ENCODE peak calls at places on chromosomes 16 and 17, in four cellular contexts. O is GM12878, C is H1, U is HepG2. H is an unnamed sample.

GRCh38 chr17:34361478-34362061 is 1.5 kb downstream of the CCL1 start:
- DNase-seq in O (no peak), C (peak; percentile 85), U (peak; percentile 78), H (peak; percentile 85)

GRCh38 chr16:89031715-89032659 is 55.0 kb upstream of the CBFA2T3 start:
- DNase-seq in O (peak; percentile 71), C (no peak), U (no peak), H (no peak)

GRCh38 chr17:3966720-3967363 is 2.6 kb upstream of the ATP2A3 start:
- DNase-seq in O (no peak), C (no peak), U (peak; percentile 20), H (no peak)

GRCh38 chr17:77724876-77725615 is 233.5 kb upstream of the TNRC6C start:
- DNase-seq in O (peak; percentile 25), C (no peak), U (no peak), H (no peak)

GRCh38 chr17:68248199-68248825 is 469 bp downstream of the AMZ2 start:
- DNase-seq in O (no peak), C (no peak), U (no peak), H (no peak)

GRCh38 chr17:29163563-29163962 is 16.6 kb downstream of the MYO18A start:
- DNase-seq in O (no peak), C (no peak), U (no peak), H (no peak)

GRCh38 chr17:3892095-3892998 is 506 bp downstream of the CAMKK1 start:
- DNase-seq in O (no peak), C (no peak), U (peak; percentile 19), H (no peak)

GRCh38 chr16:22366889-22367288 is 7.5 kb downstream of the CDR2 start:
- DNase-seq in O (no peak), C (no peak), U (no peak), H (no peak)

GRCh38 chr17:15298176-15298575 is 33.0 kb upstream of the PMP22 start:
- DNase-seq in O (no peak), C (no peak), U (no peak), H (no peak)

GRCh38 chr16:85916141-85916890 is 17.4 kb downstream of the IRF8 start:
- DNase-seq in O (no peak), C (no peak), U (peak; percentile 62), H (no peak)

GRCh38 chr17:50918071-50918932 is 52.1 kb upstream of the TOB1 start:
- DNase-seq in O (no peak), C (no peak), U (no peak), H (no peak)
- H3K4me1 ChIP-seq in O (peaks cover 20% of the 10 kb centered on the region), C (peaks cover 48% of the 10 kb centered on the region), U (peaks cover 95% of the 10 kb centered on the region), H (peaks cover 35% of the 10 kb centered on the region)

DNA sequence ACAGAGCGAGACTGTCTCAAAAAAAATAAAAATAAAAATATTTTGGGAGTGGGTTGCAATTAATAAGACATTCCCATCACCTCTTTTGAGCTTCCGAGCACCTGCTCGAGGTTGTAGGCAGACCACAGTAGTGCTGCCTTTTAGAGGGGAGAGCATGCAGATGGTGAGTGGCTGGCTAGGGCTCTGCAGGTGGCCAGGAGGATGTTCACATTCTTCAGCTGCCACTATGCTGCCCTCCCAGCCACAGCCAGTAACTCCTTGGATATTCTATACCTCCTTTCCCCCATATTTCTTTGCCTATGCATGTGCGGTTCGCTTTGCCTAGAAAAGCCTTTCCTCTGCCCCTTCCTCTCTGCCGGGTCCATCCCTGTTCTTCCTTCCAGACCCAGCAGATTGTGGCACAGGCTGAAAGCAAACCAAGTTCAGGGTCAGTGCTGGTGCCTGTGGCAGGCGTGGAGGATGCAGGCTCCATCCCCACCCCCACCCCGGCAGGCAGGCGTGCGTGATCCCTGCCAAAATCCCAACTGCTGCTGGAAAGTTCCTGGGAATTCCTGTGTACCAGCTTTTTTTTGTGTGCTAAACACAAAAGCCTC is 33.9 kb upstream of the CMIP start:
- DNase-seq in O (no peak), C (no peak), U (no peak), H (no peak)
- TF ChIP-seq SUZ12 in O (no peak), C (no peak), U (no peak), H (no peak)

DNA sequence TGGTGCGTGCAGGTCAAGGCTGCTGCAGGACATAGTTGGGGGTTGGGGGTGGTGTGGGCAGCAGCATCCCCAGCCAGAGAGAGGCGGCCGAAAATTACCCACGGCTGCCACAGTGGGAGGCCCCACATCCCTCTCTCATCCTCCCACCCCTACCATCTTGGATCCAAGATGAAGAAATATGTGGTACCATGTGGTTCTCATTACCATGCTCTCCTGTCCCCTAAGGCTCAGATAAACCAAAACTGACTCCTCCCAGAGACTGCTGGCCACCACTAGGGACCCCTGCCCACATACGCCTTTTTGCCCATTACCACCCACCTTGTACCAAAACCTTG is 120.4 kb downstream of the HIC1 start:
- DNase-seq in O (no peak), C (no peak), U (no peak), H (no peak)
- H3K4me1 ChIP-seq in O (peaks cover under 1% of the 10 kb centered on the region), C (no peaks in the 10 kb centered on the region), U (peaks cover 75% of the 10 kb centered on the region), H (peaks cover 8% of the 10 kb centered on the region)

GRCh38 chr16:72819345-72819744 is 228.6 kb downstream of the ZFHX3 start:
- DNase-seq in O (no peak), C (no peak), U (no peak), H (no peak)
- TF ChIP-seq SUZ12 in O (no peak), C (no peak), U (no peak), H (no peak)

GRCh38 chr16:52535076-52535475 is 11.9 kb downstream of the TOX3 start:
- DNase-seq in O (no peak), C (no peak), U (no peak), H (no peak)
- H3K4me1 ChIP-seq in O (no peaks in the 10 kb centered on the region), C (no peaks in the 10 kb centered on the region), U (peaks cover 70% of the 10 kb centered on the region), H (no peaks in the 10 kb centered on the region)

DNA sequence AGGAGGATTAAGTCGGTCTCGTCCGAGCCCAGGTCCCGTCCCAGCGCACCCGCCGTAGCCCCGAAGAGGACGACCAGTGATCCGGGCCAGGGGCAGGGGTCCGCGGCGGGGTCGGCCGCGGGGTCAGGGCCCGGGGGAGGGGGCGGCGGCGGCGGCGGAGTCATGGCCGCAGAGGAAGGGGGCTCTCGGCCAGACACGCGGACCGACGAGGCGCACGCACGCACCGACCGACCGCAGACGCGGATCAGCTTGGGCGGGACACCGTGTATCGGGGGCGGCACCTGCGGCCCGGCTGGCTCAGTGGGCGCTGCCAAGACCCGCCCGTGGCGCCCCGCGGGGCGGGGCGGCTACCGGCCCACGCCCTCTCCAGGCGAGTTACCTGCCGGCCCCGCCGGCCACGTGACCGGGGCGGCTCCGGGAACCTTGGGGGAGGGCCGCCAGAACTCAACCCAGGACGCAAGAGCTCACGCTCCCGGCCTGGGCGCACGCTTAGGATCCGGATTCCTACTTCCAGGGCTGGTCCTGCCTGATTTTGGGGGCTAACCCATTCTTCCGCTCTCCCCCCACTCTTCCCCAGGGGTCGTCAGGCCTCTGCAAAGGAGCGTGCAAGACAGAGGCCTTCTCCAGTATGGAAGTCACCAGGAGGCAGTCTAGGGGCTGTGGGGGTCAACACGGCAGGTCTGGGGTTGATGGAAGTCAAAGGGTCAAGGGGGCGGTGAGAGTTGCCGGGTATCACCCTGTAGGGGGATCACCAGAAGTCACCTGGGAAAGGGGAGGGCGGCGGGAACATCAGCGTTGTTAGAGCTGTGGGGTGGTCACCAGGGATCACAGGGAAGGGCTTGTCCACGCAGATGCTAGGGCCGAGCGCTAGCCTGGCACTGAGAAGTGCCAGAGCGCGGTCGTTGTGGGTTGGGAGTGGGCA is at the start of gene ESRP2:
- DNase-seq in O (no peak), C (peak; percentile 73), U (peak; percentile 80), H (no peak)
- TF ChIP-seq SUZ12 in O (no peak), C (no peak), U (no peak), H (no peak)

DNA sequence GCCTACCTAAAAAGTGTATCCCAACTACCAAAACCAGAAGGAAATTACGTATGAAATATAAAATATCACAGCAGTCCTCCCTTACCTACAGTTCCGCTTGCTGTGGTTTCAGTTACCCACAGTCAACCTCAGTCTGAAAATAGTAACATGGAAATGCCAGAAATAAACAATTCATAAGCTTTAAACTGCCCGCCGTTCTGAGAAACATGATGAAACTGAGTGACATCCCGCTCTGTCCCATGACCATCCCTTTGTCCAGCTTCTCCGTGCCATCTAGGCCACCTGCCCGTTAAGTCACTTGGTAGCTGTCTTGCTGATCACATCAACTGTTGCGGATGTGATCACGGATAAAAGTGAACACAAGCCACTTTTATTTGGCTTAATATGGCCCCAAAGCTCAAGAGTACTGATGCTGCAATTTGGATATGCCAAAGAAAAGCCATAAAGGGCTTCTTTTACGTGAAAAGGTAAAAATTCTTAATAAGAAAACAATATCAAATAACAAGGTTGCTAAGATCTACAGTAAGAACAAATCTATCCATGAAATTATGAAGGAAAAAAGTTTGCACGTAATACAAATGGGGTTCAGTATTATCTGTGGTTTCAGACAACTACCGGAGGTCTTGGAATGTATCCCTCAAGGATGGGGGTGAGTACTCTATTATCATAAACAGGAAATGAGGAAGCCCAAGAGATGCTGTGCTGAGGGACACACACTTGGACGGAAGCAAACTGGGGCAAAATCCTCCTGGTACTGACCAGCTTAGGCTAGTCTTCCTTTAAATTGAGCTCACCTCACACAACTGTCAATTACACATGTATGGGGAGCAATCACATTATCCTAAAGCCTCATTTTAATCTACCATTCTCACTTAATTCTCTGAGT is 8.2 kb downstream of the USP22 start:
- DNase-seq in O (peak; percentile 38), C (no peak), U (no peak), H (no peak)
- H3K4me1 ChIP-seq in O (peaks cover 38% of the 10 kb centered on the region), C (peaks cover 10% of the 10 kb centered on the region), U (peaks cover 58% of the 10 kb centered on the region), H (no peaks in the 10 kb centered on the region)